ENCODE peak calls at places on chromosome 11, in five cellular contexts. B, S, G, N and M are unnamed samples.

GRCh38 chr11:60274462-60274861 is 6.0 kb upstream of the MS4A4A start:
- DNase-seq in B (no peak), S (no peak), G (no peak), N (no peak), M (no peak)

GRCh38 chr11:12674936-12675696 is 895 bp downstream of the TEAD1 start:
- DNase-seq in B (peak), S (peak), G (no peak), N (no peak), M (no peak)

GRCh38 chr11:46918087-46918751 is at the start of gene LRP4:
- DNase-seq in B (peak), S (peak), G (peak), N (peak), M (no peak)

GRCh38 chr11:131169057-131169456 is 201.4 kb upstream of the NTM start:
- DNase-seq in B (no peak), S (no peak), G (no peak), N (no peak), M (no peak)

GRCh38 chr11:12864316-12865156 is 144.6 kb upstream of the RASSF10 start:
- DNase-seq in B (no peak), S (peak), G (peak), N (no peak), M (peak)

GRCh38 chr11:65872555-65873279 is at the start of gene EFEMP2:
- DNase-seq in B (no peak), S (peak), G (no peak), N (no peak), M (no peak)

GRCh38 chr11:8018742-8019631 is 31.9 kb downstream of the EIF3F start:
- DNase-seq in B (no peak), S (peak), G (peak), N (peak), M (peak)

GRCh38 chr11:88501535-88501934 is 164.0 kb upstream of the CTSC start:
- DNase-seq in B (no peak), S (no peak), G (no peak), N (no peak), M (no peak)

GRCh38 chr11:77854838-77855237 is 33.9 kb downstream of the AAMDC start:
- DNase-seq in B (no peak), S (no peak), G (no peak), N (no peak), M (no peak)

GRCh38 chr11:59899532-59899931 is 20.9 kb downstream of the OOSP3 start:
- DNase-seq in B (no peak), S (peak), G (no peak), N (no peak), M (no peak)

GRCh38 chr11:65489706-65490310 is 9.0 kb upstream of the MALAT1 start:
- DNase-seq in B (no peak), S (peak), G (no peak), N (peak), M (no peak)